ENCODE peak calls at places on chromosomes 11 and 22, in five cellular contexts. J, C, F, X and G are unnamed samples.

GRCh38 chr11:118749429-118749828 is 41.5 kb downstream of the DDX6 start:
- DNase-seq in J (no peak), C (peak; percentile 12), F (no peak), X (no peak), G (no peak)

GRCh38 chr11:77267910-77268309 is 33.6 kb downstream of the GDPD4 start:
- DNase-seq in C (no peak), F (peak; percentile 73), J (no peak), X (peak; percentile 74), G (no peak)

GRCh38 chr11:65911682-65912568 is 6.9 kb downstream of the C11orf68 start:
- DNase-seq in X (peak; percentile 84), C (peak; percentile 64), F (peak; percentile 73), J (no peak), G (no peak)

GRCh38 chr11:26583550-26583949 is 11.5 kb upstream of the MUC15 start:
- DNase-seq in X (peak; percentile 39), F (peak; percentile 5), C (no peak), J (no peak), G (no peak)

GRCh38 chr11:15536438-15536837 is 421.7 kb downstream of the INSC start:
- DNase-seq in C (no peak), F (no peak), J (no peak), X (no peak), G (no peak)

GRCh38 chr11:14446701-14447169 is 52.9 kb downstream of the COPB1 start:
- DNase-seq in C (no peak), F (peak; percentile 48), J (no peak), X (no peak), G (no peak)

GRCh38 chr11:83272627-83273026 is 13.5 kb downstream of the CCDC90B start:
- DNase-seq in F (peak; percentile 80), X (peak; percentile 75), J (no peak), C (no peak), G (no peak)

GRCh38 chr11:126231725-126232459 is 20.3 kb downstream of the FAM118B start:
- DNase-seq in C (no peak), F (peak; percentile 31), J (no peak), X (peak; percentile 70), G (no peak)

GRCh38 chr11:40293655-40294342 is 1165.7 kb downstream of the LRRC4C start:
- DNase-seq in J (no peak), F (peak; percentile 93), X (peak; percentile 96), C (peak; percentile 35), G (peak; percentile 80)

GRCh38 chr11:2991477-2992233 is 474 bp downstream of the NAP1L4 start:
- DNase-seq in J (peak; percentile 29), F (peak; percentile 51), C (peak; percentile 22), X (peak; percentile 34), G (no peak)

GRCh38 chr11:45896392-45897068 is 10.5 kb downstream of the FREY1 start:
- DNase-seq in J (no peak), X (no peak), F (no peak), C (no peak), G (peak; percentile 49)

GRCh38 chr11:58958500-58958899 is 19.2 kb downstream of the GLYATL1 start:
- DNase-seq in C (peak; percentile 14), F (no peak), J (no peak), X (no peak), G (no peak)

GRCh38 chr11:16081756-16082531 is 274.4 kb downstream of the SOX6 start:
- DNase-seq in J (no peak), F (no peak), C (peak; percentile 5), X (peak; percentile 12), G (no peak)

GRCh38 chr11:47765086-47765485 is 2.1 kb downstream of the FNBP4 start:
- DNase-seq in J (no peak), X (no peak), C (no peak), F (no peak), G (no peak)

GRCh38 chr22:24810043-24810749 is 4.2 kb downstream of the SGSM1 start:
- DNase-seq in J (no peak), X (no peak), F (no peak), C (peak; percentile 22), G (no peak)

GRCh38 chr11:96893988-96894387 is 504.2 kb downstream of the JRKL start:
- DNase-seq in F (no peak), J (no peak), C (no peak), X (no peak), G (no peak)

DNA sequence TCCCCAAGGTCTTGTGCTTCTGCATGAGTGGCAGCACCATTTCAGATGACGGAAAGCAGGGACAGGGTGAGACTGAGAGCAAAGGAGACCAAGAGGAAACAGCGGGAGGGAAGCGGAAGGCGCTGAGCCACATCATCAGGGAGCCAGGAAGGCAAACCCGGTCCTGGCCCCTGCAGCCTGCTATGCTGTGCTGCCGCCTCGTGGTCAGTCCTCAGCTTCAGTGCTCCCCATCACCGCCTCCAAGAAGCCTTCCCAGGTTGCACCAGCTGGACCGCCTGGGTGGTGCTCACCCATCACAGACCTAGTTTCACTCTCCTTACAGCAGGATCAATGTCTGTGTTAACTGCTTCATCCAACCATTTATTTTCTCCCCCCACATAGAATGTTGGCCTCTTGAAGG is 73.0 kb upstream of the PHF21B start:
- DNase-seq in C (no peak), X (no peak), F (no peak), J (no peak), G (no peak)
- TF ChIP-seq CTCF in C (peak; percentile 10), X (no peak), F (peak; percentile 26), J (no peak), G (no peak)

GRCh38 chr11:70084046-70084984 is 6.2 kb downstream of the ANO1 start:
- DNase-seq in X (no peak), J (no peak), C (no peak), F (no peak), G (no peak)

GRCh38 chr11:70080763-70081162 is 2.6 kb downstream of the ANO1 start:
- DNase-seq in X (no peak), F (no peak), J (no peak), C (no peak), G (no peak)

GRCh38 chr11:70085815-70086769 is 8.0 kb downstream of the ANO1 start:
- DNase-seq in J (no peak), F (no peak), X (no peak), C (no peak), G (no peak)

GRCh38 chr11:70079691-70080090 is 1.6 kb downstream of the ANO1 start:
- DNase-seq in C (no peak), J (no peak), X (no peak), F (no peak), G (no peak)

GRCh38 chr11:70082829-70083228 is 4.7 kb downstream of the ANO1 start:
- DNase-seq in C (no peak), F (no peak), J (no peak), X (no peak), G (no peak)
- TF ChIP-seq CTCF in C (no peak), F (peak; percentile 32), J (no peak), X (no peak), G (no peak)

GRCh38 chr11:17500673-17501072 is 24.0 kb upstream of the ABCC8 start:
- DNase-seq in C (no peak), F (no peak), X (no peak), J (no peak), G (no peak)

GRCh38 chr11:17502630-17503029 is 26.0 kb upstream of the ABCC8 start:
- DNase-seq in F (no peak), X (no peak), J (no peak), C (no peak), G (no peak)

GRCh38 chr11:17498058-17498457 is 21.4 kb upstream of the ABCC8 start:
- DNase-seq in F (no peak), J (no peak), C (no peak), X (no peak), G (no peak)

GRCh38 chr11:17496406-17496805 is 19.8 kb upstream of the ABCC8 start:
- DNase-seq in X (peak; percentile 8), C (no peak), F (no peak), J (no peak), G (no peak)

DNA sequence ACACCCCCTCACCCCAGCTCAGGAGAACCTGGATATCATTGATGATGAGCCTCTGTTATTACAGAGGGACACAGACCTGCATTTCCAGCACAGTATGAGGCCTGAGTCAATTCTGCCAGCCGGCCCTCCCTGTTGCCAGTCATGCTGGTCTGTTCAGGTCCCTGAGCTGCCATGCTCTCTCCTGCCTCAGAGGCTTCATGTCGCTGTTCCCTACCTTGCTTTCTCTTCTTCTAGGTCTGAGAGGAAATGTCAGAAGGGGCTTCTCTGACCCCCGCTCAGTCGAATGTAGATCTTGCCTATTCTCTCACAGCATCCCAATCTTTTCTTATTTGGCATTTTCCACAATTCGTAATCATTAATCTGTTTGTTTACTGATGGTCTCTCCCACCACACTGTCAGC is 21.8 kb upstream of the ABCC8 start:
- DNase-seq in J (no peak), X (no peak), F (no peak), C (no peak), G (no peak)
- TF ChIP-seq CTCF in J (no peak), X (peak; percentile 30), F (peak; percentile 28), C (no peak), G (peak; percentile 32)

GRCh38 chr11:114340311-114341131 is 44.3 kb downstream of the NNMT start:
- DNase-seq in F (peak; percentile 79), X (peak; percentile 85), C (peak; percentile 31), J (no peak), G (no peak)
- TF ChIP-seq CTCF in F (peak; percentile 86), X (peak; percentile 87), C (peak; percentile 79), J (no peak), G (peak; percentile 79)

GRCh38 chr22:47044722-47045545 is 282.5 kb downstream of the TBC1D22A start:
- DNase-seq in X (no peak), F (no peak), C (no peak), J (no peak), G (no peak)
- TF ChIP-seq CTCF in X (no peak), F (no peak), C (no peak), J (no peak), G (no peak)

DNA sequence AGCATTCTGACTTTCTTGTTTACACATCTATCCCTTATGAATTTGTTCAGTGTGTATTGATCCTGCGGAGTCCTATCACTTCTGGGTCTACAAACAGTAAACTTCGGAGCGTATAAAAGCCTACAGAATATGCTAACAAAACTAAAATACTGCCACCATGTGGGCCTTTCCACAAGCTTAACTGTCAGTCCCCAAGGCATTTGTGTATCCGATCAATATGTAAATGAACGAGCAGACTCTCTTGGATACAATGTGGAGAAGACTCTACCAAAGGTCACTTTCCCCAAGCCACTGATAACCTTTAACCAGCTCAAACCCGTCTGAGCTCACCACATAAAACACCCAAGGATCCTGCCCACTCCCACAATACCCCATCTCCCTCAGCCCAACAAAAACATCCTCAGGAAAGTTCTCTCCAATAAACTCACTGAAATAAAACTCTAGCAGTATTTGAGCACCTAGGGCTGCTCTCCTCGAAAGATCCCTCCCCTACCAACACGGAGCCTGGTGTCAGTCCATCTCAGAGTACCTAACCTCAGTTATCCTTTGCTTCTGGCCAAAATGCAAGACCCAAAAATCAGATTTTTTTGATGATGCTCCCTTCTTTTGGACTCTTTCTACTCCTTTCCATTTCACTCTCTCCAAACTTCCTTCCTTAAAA is 17.8 kb downstream of the ADA2 start:
- DNase-seq in F (no peak), X (peak; percentile 47), J (no peak), C (no peak), G (no peak)
- TF ChIP-seq CTCF in F (no peak), X (peak; percentile 41), J (no peak), C (peak; percentile 28), G (no peak)